ENCODE peak calls at places on chromosomes 3 and 15, in seven cellular contexts. One of them, this sample, is unnamed.

GRCh38 chr3:81980566-81981494 is 219.4 kb upstream of the GBE1 start:
- DNase-seq in fibroblast of lung: peak
- DNase-seq in body of pancreas: no peak
- DNase-seq in suprapubic skin: no peak
- DNase-seq in GM19239: no peak
- DNase-seq in NCI-H2171 treated with DMSO at 0.1 percent for 48 hours: no peak
- DNase-seq in endothelial cell of umbilical vein: no peak
- DNase-seq in this sample: no peak

GRCh38 chr15:79035111-79035601 is 55.4 kb downstream of the RASGRF1 start:
- DNase-seq in fibroblast of lung: no peak
- DNase-seq in suprapubic skin: no peak
- DNase-seq in endothelial cell of umbilical vein: no peak
- DNase-seq in body of pancreas: no peak
- DNase-seq in GM19239: peak
- DNase-seq in NCI-H2171 treated with DMSO at 0.1 percent for 48 hours: no peak
- DNase-seq in this sample: no peak

GRCh38 chr15:79184465-79184892 is 93.9 kb upstream of the RASGRF1 start:
- DNase-seq in fibroblast of lung: peak
- DNase-seq in endothelial cell of umbilical vein: peak
- DNase-seq in NCI-H2171 treated with DMSO at 0.1 percent for 48 hours: peak
- DNase-seq in body of pancreas: peak
- DNase-seq in GM19239: peak
- DNase-seq in suprapubic skin: no peak
- DNase-seq in this sample: peak

GRCh38 chr3:177530908-177531307 is 333.6 kb upstream of the TBL1XR1 start:
- DNase-seq in NCI-H2171 treated with DMSO at 0.1 percent for 48 hours: no peak
- DNase-seq in GM19239: no peak
- DNase-seq in fibroblast of lung: no peak
- DNase-seq in endothelial cell of umbilical vein: no peak
- DNase-seq in suprapubic skin: no peak
- DNase-seq in body of pancreas: no peak
- DNase-seq in this sample: no peak

GRCh38 chr15:51499379-51499976 is 123.1 kb downstream of the DMXL2 start:
- DNase-seq in endothelial cell of umbilical vein: peak
- DNase-seq in suprapubic skin: no peak
- DNase-seq in GM19239: peak
- DNase-seq in body of pancreas: no peak
- DNase-seq in NCI-H2171 treated with DMSO at 0.1 percent for 48 hours: peak
- DNase-seq in fibroblast of lung: peak
- DNase-seq in this sample: peak

GRCh38 chr15:91124155-91124554 is 24.1 kb downstream of the SV2B start:
- DNase-seq in GM19239: no peak
- DNase-seq in NCI-H2171 treated with DMSO at 0.1 percent for 48 hours: peak
- DNase-seq in fibroblast of lung: no peak
- DNase-seq in suprapubic skin: no peak
- DNase-seq in body of pancreas: no peak
- DNase-seq in endothelial cell of umbilical vein: no peak
- DNase-seq in this sample: no peak

GRCh38 chr3:125316949-125317348 is 58.2 kb downstream of the ZNF148 start:
- DNase-seq in body of pancreas: no peak
- DNase-seq in fibroblast of lung: no peak
- DNase-seq in NCI-H2171 treated with DMSO at 0.1 percent for 48 hours: no peak
- DNase-seq in suprapubic skin: no peak
- DNase-seq in GM19239: no peak
- DNase-seq in endothelial cell of umbilical vein: no peak
- DNase-seq in this sample: no peak

GRCh38 chr3:11624161-11624560 is 19.6 kb downstream of the VGLL4 start:
- DNase-seq in GM19239: no peak
- DNase-seq in fibroblast of lung: no peak
- DNase-seq in endothelial cell of umbilical vein: peak
- DNase-seq in NCI-H2171 treated with DMSO at 0.1 percent for 48 hours: no peak
- DNase-seq in body of pancreas: no peak
- DNase-seq in suprapubic skin: no peak
- DNase-seq in this sample: no peak

GRCh38 chr3:124788254-124788745 is 58.0 kb downstream of the UMPS start:
- DNase-seq in NCI-H2171 treated with DMSO at 0.1 percent for 48 hours: no peak
- DNase-seq in GM19239: no peak
- DNase-seq in fibroblast of lung: no peak
- DNase-seq in body of pancreas: no peak
- DNase-seq in suprapubic skin: no peak
- DNase-seq in endothelial cell of umbilical vein: no peak
- DNase-seq in this sample: no peak

GRCh38 chr3:159077860-159078259 is 276.0 kb downstream of the MFSD1 start:
- DNase-seq in fibroblast of lung: peak
- DNase-seq in GM19239: no peak
- DNase-seq in body of pancreas: no peak
- DNase-seq in NCI-H2171 treated with DMSO at 0.1 percent for 48 hours: no peak
- DNase-seq in endothelial cell of umbilical vein: peak
- DNase-seq in suprapubic skin: no peak
- DNase-seq in this sample: no peak

GRCh38 chr3:56125358-56126005 is 342.8 kb downstream of the ERC2 start:
- DNase-seq in suprapubic skin: peak
- DNase-seq in fibroblast of lung: peak
- DNase-seq in body of pancreas: peak
- DNase-seq in GM19239: no peak
- DNase-seq in endothelial cell of umbilical vein: peak
- DNase-seq in NCI-H2171 treated with DMSO at 0.1 percent for 48 hours: no peak
- DNase-seq in this sample: no peak

GRCh38 chr15:55738715-55739114 is 4.2 kb downstream of the PRTG start:
- DNase-seq in GM19239: no peak
- DNase-seq in fibroblast of lung: no peak
- DNase-seq in NCI-H2171 treated with DMSO at 0.1 percent for 48 hours: no peak
- DNase-seq in suprapubic skin: no peak
- DNase-seq in body of pancreas: no peak
- DNase-seq in endothelial cell of umbilical vein: no peak
- DNase-seq in this sample: no peak

GRCh38 chr3:53236112-53236841 is 19.5 kb downstream of the TKT start:
- DNase-seq in NCI-H2171 treated with DMSO at 0.1 percent for 48 hours: no peak
- DNase-seq in body of pancreas: peak
- DNase-seq in suprapubic skin: no peak
- DNase-seq in endothelial cell of umbilical vein: peak
- DNase-seq in GM19239: no peak
- DNase-seq in fibroblast of lung: peak
- DNase-seq in this sample: no peak

GRCh38 chr3:123350971-123351370 is 97.9 kb downstream of the ADCY5 start:
- DNase-seq in endothelial cell of umbilical vein: no peak
- DNase-seq in suprapubic skin: peak
- DNase-seq in fibroblast of lung: no peak
- DNase-seq in GM19239: no peak
- DNase-seq in body of pancreas: no peak
- DNase-seq in NCI-H2171 treated with DMSO at 0.1 percent for 48 hours: no peak
- DNase-seq in this sample: no peak

GRCh38 chr15:90870354-90871096 is 2.1 kb downstream of the FURIN start:
- DNase-seq in GM19239: no peak
- DNase-seq in body of pancreas: no peak
- DNase-seq in fibroblast of lung: peak
- DNase-seq in endothelial cell of umbilical vein: peak
- DNase-seq in NCI-H2171 treated with DMSO at 0.1 percent for 48 hours: no peak
- DNase-seq in suprapubic skin: no peak
- DNase-seq in this sample: no peak

GRCh38 chr3:28050895-28051294 is 190.5 kb upstream of the CMC1 start:
- DNase-seq in body of pancreas: no peak
- DNase-seq in suprapubic skin: no peak
- DNase-seq in fibroblast of lung: peak
- DNase-seq in NCI-H2171 treated with DMSO at 0.1 percent for 48 hours: peak
- DNase-seq in GM19239: no peak
- DNase-seq in endothelial cell of umbilical vein: no peak
- DNase-seq in this sample: no peak

GRCh38 chr3:58251653-58252052 is 14.1 kb downstream of the ABHD6 start:
- DNase-seq in suprapubic skin: no peak
- DNase-seq in NCI-H2171 treated with DMSO at 0.1 percent for 48 hours: peak
- DNase-seq in fibroblast of lung: no peak
- DNase-seq in GM19239: no peak
- DNase-seq in body of pancreas: no peak
- DNase-seq in endothelial cell of umbilical vein: no peak
- DNase-seq in this sample: no peak

This sample was measured in NCI-H1436.